ENCODE peak calls at places on chromosomes 4 and X, in nine cellular contexts. Y is left ventricle myocardium inferior; S is GM23248; D is adrenal gland; R is CD8-positive, alpha-beta T cell; W is tibial nerve; B is neural progenitor cell; Z is right lobe of liver; H is CD4-positive, alpha-beta memory T cell. P is an unnamed sample. For H3K36me3 and H3K4me1, the result is how much of the 10 kb centered on the place peaks cover.

GRCh38 chrX:79081895-79082512 is 62.5 kb upstream of the GPR174 start:
- DNase-seq in W (peak), Y (no peak), H (peak), Z (no peak), D (no peak), R (no peak), B (peak), S (peak), P (no peak)

GRCh38 chrX:70032797-70033196 is 16.9 kb downstream of the AWAT2 start:
- DNase-seq in Y (no peak), S (no peak), H (no peak), W (no peak), B (no peak), Z (no peak), D (no peak), R (no peak), P (no peak)

GRCh38 chr4:174763454-174764104 is 65.5 kb downstream of the GLRA3 start:
- DNase-seq in H (no peak), S (peak), W (no peak), Z (no peak), Y (no peak), D (no peak), R (no peak), B (no peak), P (no peak)

GRCh38 chr4:2336659-2337058 is 74.8 kb upstream of the MXD4 start:
- DNase-seq in Y (no peak), D (no peak), Z (no peak), B (no peak), W (no peak), R (no peak), S (no peak), H (no peak), P (no peak)

GRCh38 chr4:14681330-14681729 is 321.0 kb upstream of the CPEB2 start:
- DNase-seq in Y (no peak), S (no peak), Z (no peak), D (no peak), B (no peak), W (no peak), R (no peak), H (no peak), P (no peak)

GRCh38 chr4:44257461-44257860 is 191.1 kb downstream of the KCTD8 start:
- DNase-seq in Z (no peak), H (no peak), D (no peak), W (no peak), R (no peak), B (no peak), S (no peak), Y (no peak), P (no peak)

GRCh38 chr4:34323549-34324325 is 1920.6 kb downstream of the ARAP2 start:
- DNase-seq in B (peak), H (no peak), D (no peak), Z (no peak), Y (no peak), S (peak), W (no peak), R (no peak), P (no peak)

GRCh38 chr4:6632125-6632524 is 8.4 kb upstream of the MRFAP1 start:
- DNase-seq in D (no peak), Y (no peak), R (no peak), W (no peak), B (no peak), H (no peak), S (no peak), Z (no peak), P (no peak)

GRCh38 chr4:158860856-158861255 is 92.0 kb downstream of the FNIP2 start:
- DNase-seq in D (no peak), S (no peak), B (no peak), R (no peak), W (no peak), H (no peak), Y (no peak), Z (no peak), P (no peak)

GRCh38 chr4:16250665-16251365 is 24.5 kb upstream of the TAPT1 start:
- DNase-seq in R (no peak), Z (no peak), Y (no peak), W (no peak), D (peak), B (peak), S (no peak), H (no peak), P (no peak)

GRCh38 chr4:2059726-2060577 is 825 bp downstream of the NAT8L start:
- DNase-seq in Y (peak), R (no peak), H (no peak), S (peak), W (no peak), D (no peak), B (peak), Z (peak), P (peak)

GRCh38 chrX:16836371-16836770 is 33.8 kb downstream of the RBBP7 start:
- DNase-seq in H (no peak), D (peak), B (peak), R (no peak), W (no peak), Z (no peak), S (peak), Y (no peak), P (peak)

GRCh38 chr4:163673848-163674702 is 179.6 kb downstream of the TMA16 start:
- DNase-seq in D (no peak), Z (no peak), S (no peak), H (no peak), W (no peak), Y (no peak), B (no peak), R (no peak), P (no peak)

GRCh38 chr4:24624381-24624780 is 40.0 kb upstream of the DHX15 start:
- DNase-seq in W (no peak), Z (no peak), D (no peak), R (no peak), H (no peak), Y (no peak), B (no peak), S (no peak), P (no peak)

GRCh38 chr4:128782076-128782715 is 27.3 kb upstream of the JADE1 start:
- DNase-seq in Y (peak), Z (peak), W (peak), D (peak), H (peak), B (peak), S (peak), R (peak), P (no peak)

GRCh38 chr4:177596035-177596434 is 153.8 kb upstream of the AGA start:
- DNase-seq in B (peak), Z (no peak), W (no peak), R (peak), D (peak), S (peak), Y (no peak), H (no peak), P (no peak)

GRCh38 chr4:165813606-165814005 is 59.4 kb upstream of the TLL1 start:
- DNase-seq in D (no peak), Z (no peak), S (no peak), H (no peak), R (no peak), Y (no peak), B (no peak), W (no peak), P (no peak)

GRCh38 chrX:67652581-67652980 is 108.8 kb downstream of the AR start:
- DNase-seq in R (no peak), S (no peak), Z (no peak), H (no peak), D (no peak), B (no peak), W (no peak), Y (no peak), P (no peak)

GRCh38 chrX:44042731-44043130 is 69.5 kb upstream of the NDP start:
- DNase-seq in D (peak), R (no peak), B (no peak), H (no peak), W (peak), Z (no peak), Y (no peak), S (peak), P (no peak)

GRCh38 chr4:38804654-38805295 is at the start of gene TLR1:
- DNase-seq in R (no peak), S (peak), D (no peak), Z (no peak), H (peak), W (no peak), B (peak), Y (no peak), P (no peak)

DNA sequence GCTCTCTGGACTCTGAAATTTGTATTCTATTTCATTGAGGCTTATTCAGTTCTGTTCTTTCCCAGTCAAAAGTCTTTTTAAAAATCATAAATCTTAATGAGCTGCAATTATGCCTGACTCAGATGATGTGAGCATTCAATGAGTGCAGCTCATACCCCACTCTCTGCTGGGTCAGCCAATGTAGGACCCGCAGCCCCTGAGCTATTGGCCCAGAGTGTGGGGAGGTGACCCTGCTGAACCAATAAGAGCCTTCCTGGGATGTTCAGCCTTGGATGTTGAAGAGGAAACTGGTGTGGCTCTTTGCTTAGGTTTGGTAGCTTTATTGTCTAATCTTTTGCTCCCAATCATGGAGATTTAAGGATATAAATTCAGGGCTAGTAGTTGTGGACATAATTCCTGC is 12.1 kb upstream of the TCEAL4 start:
- DNase-seq in B (no peak), S (no peak), R (no peak), Y (no peak), H (no peak), Z (no peak), W (no peak), D (no peak), P (no peak)
- H3K36me3 ChIP-seq in B (under half), S (under half), R (under half), Y (under half), H (under half), Z (under half), W (under half), D (under half), P (under half)

GRCh38 chrX:73647632-73648322 is 84.8 kb downstream of the CHIC1 start:
- DNase-seq in H (no peak), R (no peak), Y (no peak), B (no peak), D (no peak), S (no peak), Z (no peak), W (no peak), P (no peak)

GRCh38 chrX:73647212-73647611 is 84.2 kb downstream of the CHIC1 start:
- DNase-seq in B (no peak), S (no peak), W (no peak), D (no peak), Z (no peak), R (no peak), H (no peak), Y (no peak), P (no peak)
- H3K4me1 ChIP-seq in B (under half), S (under half), W (under half), D (under half), Z (under half), R (under half), H (under half), Y (under half), P (under half)

DNA sequence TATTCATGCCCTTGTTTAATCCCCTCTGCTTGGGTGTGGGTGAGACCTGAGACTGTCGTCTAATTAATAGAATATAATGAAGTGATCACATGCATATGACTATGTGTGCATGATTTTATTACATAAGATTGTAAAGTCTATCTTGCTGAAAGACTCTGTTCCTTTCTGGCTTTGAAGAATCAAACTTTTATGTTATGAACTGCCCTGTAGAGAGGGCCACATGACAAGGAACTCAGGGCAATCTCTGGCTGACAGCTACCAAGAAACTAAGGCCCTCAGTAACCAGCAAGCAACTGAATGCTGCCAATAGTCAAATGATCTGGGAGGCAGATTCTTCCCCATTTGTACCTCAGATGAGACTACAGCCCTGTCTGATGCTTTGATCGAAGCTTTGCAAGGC is 13.5 kb downstream of the TSPAN7 start:
- DNase-seq in R (no peak), B (no peak), S (no peak), H (no peak), Z (no peak), D (no peak), Y (no peak), W (no peak), P (no peak)
- H3K4me3 ChIP-seq in R (no peak), B (no peak), S (no peak), H (no peak), Z (no peak), D (no peak), Y (no peak), W (no peak), P (no peak)

DNA sequence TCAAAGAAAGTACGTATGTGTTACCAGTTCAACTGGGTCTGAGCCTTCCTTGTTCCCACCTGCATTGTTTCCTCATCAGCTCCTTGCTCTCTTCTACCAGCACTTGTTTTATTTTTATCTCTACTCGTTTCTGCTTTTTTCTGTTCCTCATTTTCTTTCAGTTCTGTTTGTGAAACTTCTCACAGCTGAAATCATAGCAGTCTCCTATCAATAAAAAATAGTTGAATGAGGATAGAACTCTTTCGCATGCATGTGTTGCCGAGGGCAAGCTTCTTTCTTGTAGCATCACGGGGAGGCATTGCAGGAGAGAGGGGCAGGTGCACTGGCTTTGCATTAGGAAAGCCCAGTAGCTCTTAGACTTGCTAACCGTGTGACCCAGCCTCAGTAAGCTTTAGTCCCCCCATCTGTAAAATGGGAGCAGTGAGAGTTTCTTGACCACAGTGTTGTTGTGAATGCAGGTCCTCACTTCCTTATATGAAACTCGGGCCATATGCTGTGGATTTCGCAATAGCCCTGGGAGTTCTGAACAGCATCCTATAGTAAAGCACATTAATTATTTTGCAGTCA is 24.7 kb downstream of the OFD1 start:
- DNase-seq in D (no peak), S (no peak), W (no peak), B (no peak), Y (no peak), R (no peak), H (no peak), Z (no peak), P (peak)
- H3K36me3 ChIP-seq in D (under half), S (under half), W (under half), B (under half), Y (half or more), R (under half), H (half or more), Z (half or more), P (under half)